ENCODE peak calls at places on chromosomes 2 and 18, in ten cellular contexts. One of them, this sample, is unnamed.

GRCh38 chr2:194602750-194603149 is 1054.3 kb upstream of the SLC39A10 start:
- DNase-seq in sciatic nerve: no peak
- DNase-seq in pancreas: no peak
- DNase-seq in KBM-7: no peak
- DNase-seq in AG10803: no peak
- DNase-seq in activated naive CD8-positive, alpha-beta T cell treated with anti-CD3 and anti-CD28 coated beads, Interleukin-2, amount 10 ng/mL, durations not matched to agents 7 days and 5 days: no peak
- DNase-seq in G401: no peak
- DNase-seq in mesendoderm: no peak
- DNase-seq in heart left ventricle: no peak
- DNase-seq in NCI-H2081 treated with DMSO at 0.1 percent for 48 hours: no peak
- DNase-seq in this sample: no peak

GRCh38 chr2:7077660-7078278 is 160.6 kb downstream of the RNF144A start:
- DNase-seq in KBM-7: no peak
- DNase-seq in AG10803: peak; percentile 81
- DNase-seq in pancreas: no peak
- DNase-seq in activated naive CD8-positive, alpha-beta T cell treated with anti-CD3 and anti-CD28 coated beads, Interleukin-2, amount 10 ng/mL, durations not matched to agents 7 days and 5 days: no peak
- DNase-seq in mesendoderm: peak; percentile 70
- DNase-seq in NCI-H2081 treated with DMSO at 0.1 percent for 48 hours: no peak
- DNase-seq in sciatic nerve: no peak
- DNase-seq in heart left ventricle: no peak
- DNase-seq in G401: no peak
- DNase-seq in this sample: no peak

GRCh38 chr18:45775726-45776125 is 49.7 kb upstream of the SIGLEC15 start:
- DNase-seq in activated naive CD8-positive, alpha-beta T cell treated with anti-CD3 and anti-CD28 coated beads, Interleukin-2, amount 10 ng/mL, durations not matched to agents 7 days and 5 days: no peak
- DNase-seq in pancreas: no peak
- DNase-seq in heart left ventricle: no peak
- DNase-seq in mesendoderm: peak; percentile 33
- DNase-seq in AG10803: no peak
- DNase-seq in NCI-H2081 treated with DMSO at 0.1 percent for 48 hours: no peak
- DNase-seq in G401: no peak
- DNase-seq in KBM-7: no peak
- DNase-seq in sciatic nerve: no peak
- DNase-seq in this sample: no peak

GRCh38 chr2:121295911-121296650 is 11.1 kb upstream of the TFCP2L1 start:
- DNase-seq in heart left ventricle: no peak
- DNase-seq in KBM-7: no peak
- DNase-seq in NCI-H2081 treated with DMSO at 0.1 percent for 48 hours: no peak
- DNase-seq in G401: no peak
- DNase-seq in mesendoderm: no peak
- DNase-seq in AG10803: no peak
- DNase-seq in activated naive CD8-positive, alpha-beta T cell treated with anti-CD3 and anti-CD28 coated beads, Interleukin-2, amount 10 ng/mL, durations not matched to agents 7 days and 5 days: no peak
- DNase-seq in sciatic nerve: no peak
- DNase-seq in pancreas: no peak
- DNase-seq in this sample: no peak

GRCh38 chr2:328761-329160 is 40.9 kb upstream of the ALKAL2 start:
- DNase-seq in G401: no peak
- DNase-seq in mesendoderm: peak; percentile 46
- DNase-seq in AG10803: no peak
- DNase-seq in activated naive CD8-positive, alpha-beta T cell treated with anti-CD3 and anti-CD28 coated beads, Interleukin-2, amount 10 ng/mL, durations not matched to agents 7 days and 5 days: no peak
- DNase-seq in NCI-H2081 treated with DMSO at 0.1 percent for 48 hours: peak; percentile 58
- DNase-seq in pancreas: no peak
- DNase-seq in heart left ventricle: no peak
- DNase-seq in sciatic nerve: no peak
- DNase-seq in KBM-7: no peak
- DNase-seq in this sample: no peak

GRCh38 chr2:204533629-204534370 is 11.5 kb upstream of the PARD3B start:
- DNase-seq in pancreas: no peak
- DNase-seq in mesendoderm: no peak
- DNase-seq in AG10803: peak; percentile 64
- DNase-seq in heart left ventricle: no peak
- DNase-seq in G401: no peak
- DNase-seq in KBM-7: no peak
- DNase-seq in activated naive CD8-positive, alpha-beta T cell treated with anti-CD3 and anti-CD28 coated beads, Interleukin-2, amount 10 ng/mL, durations not matched to agents 7 days and 5 days: no peak
- DNase-seq in NCI-H2081 treated with DMSO at 0.1 percent for 48 hours: no peak
- DNase-seq in sciatic nerve: no peak
- DNase-seq in this sample: no peak

GRCh38 chr2:156356006-156356764 is 23.7 kb upstream of the NR4A2 start:
- DNase-seq in sciatic nerve: no peak
- DNase-seq in NCI-H2081 treated with DMSO at 0.1 percent for 48 hours: no peak
- DNase-seq in KBM-7: no peak
- DNase-seq in heart left ventricle: no peak
- DNase-seq in activated naive CD8-positive, alpha-beta T cell treated with anti-CD3 and anti-CD28 coated beads, Interleukin-2, amount 10 ng/mL, durations not matched to agents 7 days and 5 days: no peak
- DNase-seq in G401: no peak
- DNase-seq in pancreas: no peak
- DNase-seq in AG10803: peak; percentile 64
- DNase-seq in mesendoderm: no peak
- DNase-seq in this sample: no peak

GRCh38 chr2:235358981-235359471 is 134.8 kb upstream of the AGAP1 start:
- DNase-seq in pancreas: no peak
- DNase-seq in G401: no peak
- DNase-seq in activated naive CD8-positive, alpha-beta T cell treated with anti-CD3 and anti-CD28 coated beads, Interleukin-2, amount 10 ng/mL, durations not matched to agents 7 days and 5 days: no peak
- DNase-seq in KBM-7: no peak
- DNase-seq in NCI-H2081 treated with DMSO at 0.1 percent for 48 hours: no peak
- DNase-seq in mesendoderm: no peak
- DNase-seq in sciatic nerve: no peak
- DNase-seq in heart left ventricle: no peak
- DNase-seq in AG10803: peak; percentile 17
- DNase-seq in this sample: no peak

GRCh38 chr2:150549381-150549780 is 61.9 kb upstream of the RND3 start:
- DNase-seq in NCI-H2081 treated with DMSO at 0.1 percent for 48 hours: no peak
- DNase-seq in pancreas: no peak
- DNase-seq in mesendoderm: no peak
- DNase-seq in KBM-7: no peak
- DNase-seq in AG10803: no peak
- DNase-seq in sciatic nerve: no peak
- DNase-seq in heart left ventricle: no peak
- DNase-seq in activated naive CD8-positive, alpha-beta T cell treated with anti-CD3 and anti-CD28 coated beads, Interleukin-2, amount 10 ng/mL, durations not matched to agents 7 days and 5 days: no peak
- DNase-seq in G401: no peak
- DNase-seq in this sample: no peak

GRCh38 chr2:147082850-147083522 is 761.8 kb upstream of the ACVR2A start:
- DNase-seq in AG10803: peak; percentile 89
- DNase-seq in sciatic nerve: no peak
- DNase-seq in KBM-7: peak; percentile 60
- DNase-seq in G401: peak; percentile 64
- DNase-seq in activated naive CD8-positive, alpha-beta T cell treated with anti-CD3 and anti-CD28 coated beads, Interleukin-2, amount 10 ng/mL, durations not matched to agents 7 days and 5 days: no peak
- DNase-seq in pancreas: peak; percentile 66
- DNase-seq in mesendoderm: peak; percentile 88
- DNase-seq in NCI-H2081 treated with DMSO at 0.1 percent for 48 hours: no peak
- DNase-seq in heart left ventricle: no peak
- DNase-seq in this sample: peak; percentile 20

GRCh38 chr2:11121099-11121822 is 34.0 kb upstream of the SLC66A3 start:
- DNase-seq in sciatic nerve: no peak
- DNase-seq in AG10803: peak; percentile 35
- DNase-seq in NCI-H2081 treated with DMSO at 0.1 percent for 48 hours: no peak
- DNase-seq in pancreas: no peak
- DNase-seq in G401: no peak
- DNase-seq in mesendoderm: peak; percentile 57
- DNase-seq in KBM-7: no peak
- DNase-seq in activated naive CD8-positive, alpha-beta T cell treated with anti-CD3 and anti-CD28 coated beads, Interleukin-2, amount 10 ng/mL, durations not matched to agents 7 days and 5 days: no peak
- DNase-seq in heart left ventricle: no peak
- DNase-seq in this sample: no peak

GRCh38 chr2:188937228-188938220 is 36.6 kb upstream of the COL3A1 start:
- DNase-seq in sciatic nerve: no peak
- DNase-seq in pancreas: no peak
- DNase-seq in NCI-H2081 treated with DMSO at 0.1 percent for 48 hours: no peak
- DNase-seq in KBM-7: no peak
- DNase-seq in heart left ventricle: no peak
- DNase-seq in G401: no peak
- DNase-seq in mesendoderm: no peak
- DNase-seq in activated naive CD8-positive, alpha-beta T cell treated with anti-CD3 and anti-CD28 coated beads, Interleukin-2, amount 10 ng/mL, durations not matched to agents 7 days and 5 days: no peak
- DNase-seq in AG10803: peak; percentile 84
- DNase-seq in this sample: no peak

GRCh38 chr2:3662239-3662638 is 4.2 kb downstream of the ALLC start:
- DNase-seq in mesendoderm: peak; percentile 98
- DNase-seq in activated naive CD8-positive, alpha-beta T cell treated with anti-CD3 and anti-CD28 coated beads, Interleukin-2, amount 10 ng/mL, durations not matched to agents 7 days and 5 days: no peak
- DNase-seq in pancreas: no peak
- DNase-seq in NCI-H2081 treated with DMSO at 0.1 percent for 48 hours: no peak
- DNase-seq in AG10803: no peak
- DNase-seq in heart left ventricle: no peak
- DNase-seq in sciatic nerve: no peak
- DNase-seq in G401: no peak
- DNase-seq in KBM-7: peak; percentile 37
- DNase-seq in this sample: no peak

GRCh38 chr2:167048829-167049228 is 160.5 kb downstream of the XIRP2 start:
- DNase-seq in AG10803: no peak
- DNase-seq in KBM-7: no peak
- DNase-seq in sciatic nerve: no peak
- DNase-seq in mesendoderm: peak; percentile 55
- DNase-seq in activated naive CD8-positive, alpha-beta T cell treated with anti-CD3 and anti-CD28 coated beads, Interleukin-2, amount 10 ng/mL, durations not matched to agents 7 days and 5 days: no peak
- DNase-seq in heart left ventricle: no peak
- DNase-seq in pancreas: no peak
- DNase-seq in G401: no peak
- DNase-seq in NCI-H2081 treated with DMSO at 0.1 percent for 48 hours: no peak
- DNase-seq in this sample: no peak

GRCh38 chr2:105294844-105295481 is 34.6 kb downstream of the TGFBRAP1 start:
- DNase-seq in G401: peak; percentile 60
- DNase-seq in AG10803: peak; percentile 75
- DNase-seq in heart left ventricle: no peak
- DNase-seq in KBM-7: peak; percentile 52
- DNase-seq in activated naive CD8-positive, alpha-beta T cell treated with anti-CD3 and anti-CD28 coated beads, Interleukin-2, amount 10 ng/mL, durations not matched to agents 7 days and 5 days: peak; percentile 36
- DNase-seq in NCI-H2081 treated with DMSO at 0.1 percent for 48 hours: no peak
- DNase-seq in mesendoderm: peak; percentile 91
- DNase-seq in sciatic nerve: peak; percentile 63
- DNase-seq in pancreas: peak; percentile 43
- DNase-seq in this sample: peak; percentile 22

GRCh38 chr2:99184811-99185210 is 3.8 kb downstream of the MRPL30 start:
- DNase-seq in mesendoderm: no peak
- DNase-seq in pancreas: no peak
- DNase-seq in KBM-7: no peak
- DNase-seq in NCI-H2081 treated with DMSO at 0.1 percent for 48 hours: no peak
- DNase-seq in sciatic nerve: no peak
- DNase-seq in AG10803: no peak
- DNase-seq in heart left ventricle: no peak
- DNase-seq in activated naive CD8-positive, alpha-beta T cell treated with anti-CD3 and anti-CD28 coated beads, Interleukin-2, amount 10 ng/mL, durations not matched to agents 7 days and 5 days: no peak
- DNase-seq in G401: peak; percentile 87
- DNase-seq in this sample: no peak

GRCh38 chr2:197960765-197961164 is 156.4 kb downstream of the PLCL1 start:
- DNase-seq in activated naive CD8-positive, alpha-beta T cell treated with anti-CD3 and anti-CD28 coated beads, Interleukin-2, amount 10 ng/mL, durations not matched to agents 7 days and 5 days: no peak
- DNase-seq in sciatic nerve: no peak
- DNase-seq in KBM-7: no peak
- DNase-seq in heart left ventricle: no peak
- DNase-seq in AG10803: no peak
- DNase-seq in G401: no peak
- DNase-seq in pancreas: no peak
- DNase-seq in mesendoderm: no peak
- DNase-seq in NCI-H2081 treated with DMSO at 0.1 percent for 48 hours: no peak
- DNase-seq in this sample: no peak

GRCh38 chr2:187580462-187581124 is 26.4 kb upstream of the TFPI start:
- DNase-seq in AG10803: peak; percentile 73
- DNase-seq in mesendoderm: peak; percentile 77
- DNase-seq in sciatic nerve: no peak
- DNase-seq in KBM-7: peak; percentile 70
- DNase-seq in activated naive CD8-positive, alpha-beta T cell treated with anti-CD3 and anti-CD28 coated beads, Interleukin-2, amount 10 ng/mL, durations not matched to agents 7 days and 5 days: no peak
- DNase-seq in G401: peak; percentile 27
- DNase-seq in NCI-H2081 treated with DMSO at 0.1 percent for 48 hours: peak; percentile 40
- DNase-seq in heart left ventricle: no peak
- DNase-seq in pancreas: no peak
- DNase-seq in this sample: no peak

GRCh38 chr2:157809212-157809611 is 66.9 kb downstream of the ACVR1 start:
- DNase-seq in NCI-H2081 treated with DMSO at 0.1 percent for 48 hours: no peak
- DNase-seq in heart left ventricle: no peak
- DNase-seq in mesendoderm: no peak
- DNase-seq in G401: no peak
- DNase-seq in sciatic nerve: no peak
- DNase-seq in AG10803: peak; percentile 63
- DNase-seq in activated naive CD8-positive, alpha-beta T cell treated with anti-CD3 and anti-CD28 coated beads, Interleukin-2, amount 10 ng/mL, durations not matched to agents 7 days and 5 days: no peak
- DNase-seq in KBM-7: no peak
- DNase-seq in pancreas: no peak
- DNase-seq in this sample: no peak

GRCh38 chr2:65800998-65801397 is 368.6 kb upstream of the SPRED2 start:
- DNase-seq in AG10803: peak; percentile 31
- DNase-seq in mesendoderm: peak; percentile 53
- DNase-seq in pancreas: peak; percentile 46
- DNase-seq in heart left ventricle: no peak
- DNase-seq in NCI-H2081 treated with DMSO at 0.1 percent for 48 hours: no peak
- DNase-seq in G401: no peak
- DNase-seq in KBM-7: peak; percentile 2
- DNase-seq in activated naive CD8-positive, alpha-beta T cell treated with anti-CD3 and anti-CD28 coated beads, Interleukin-2, amount 10 ng/mL, durations not matched to agents 7 days and 5 days: no peak
- DNase-seq in sciatic nerve: no peak
- DNase-seq in this sample: no peak

GRCh38 chr2:190802810-190803209 is 77.8 kb upstream of the GLS start:
- DNase-seq in heart left ventricle: no peak
- DNase-seq in pancreas: no peak
- DNase-seq in G401: no peak
- DNase-seq in KBM-7: no peak
- DNase-seq in activated naive CD8-positive, alpha-beta T cell treated with anti-CD3 and anti-CD28 coated beads, Interleukin-2, amount 10 ng/mL, durations not matched to agents 7 days and 5 days: no peak
- DNase-seq in NCI-H2081 treated with DMSO at 0.1 percent for 48 hours: no peak
- DNase-seq in mesendoderm: no peak
- DNase-seq in AG10803: no peak
- DNase-seq in sciatic nerve: no peak
- DNase-seq in this sample: no peak

GRCh38 chr2:62467475-62468321 is 38.3 kb downstream of the TMEM17 start:
- DNase-seq in mesendoderm: peak; percentile 42
- DNase-seq in activated naive CD8-positive, alpha-beta T cell treated with anti-CD3 and anti-CD28 coated beads, Interleukin-2, amount 10 ng/mL, durations not matched to agents 7 days and 5 days: no peak
- DNase-seq in sciatic nerve: peak; percentile 78
- DNase-seq in NCI-H2081 treated with DMSO at 0.1 percent for 48 hours: no peak
- DNase-seq in heart left ventricle: peak; percentile 41
- DNase-seq in pancreas: no peak
- DNase-seq in AG10803: peak; percentile 76
- DNase-seq in KBM-7: no peak
- DNase-seq in G401: no peak
- DNase-seq in this sample: no peak

GRCh38 chr2:216090369-216090786 is 8.7 kb downstream of the TMEM169 start:
- DNase-seq in mesendoderm: no peak
- DNase-seq in NCI-H2081 treated with DMSO at 0.1 percent for 48 hours: no peak
- DNase-seq in G401: no peak
- DNase-seq in heart left ventricle: no peak
- DNase-seq in sciatic nerve: no peak
- DNase-seq in pancreas: no peak
- DNase-seq in activated naive CD8-positive, alpha-beta T cell treated with anti-CD3 and anti-CD28 coated beads, Interleukin-2, amount 10 ng/mL, durations not matched to agents 7 days and 5 days: no peak
- DNase-seq in KBM-7: no peak
- DNase-seq in AG10803: peak; percentile 40
- DNase-seq in this sample: no peak

GRCh38 chr2:105432749-105433148 is 33.9 kb upstream of the FHL2 start:
- DNase-seq in KBM-7: no peak
- DNase-seq in G401: no peak
- DNase-seq in activated naive CD8-positive, alpha-beta T cell treated with anti-CD3 and anti-CD28 coated beads, Interleukin-2, amount 10 ng/mL, durations not matched to agents 7 days and 5 days: no peak
- DNase-seq in AG10803: peak; percentile 39
- DNase-seq in pancreas: no peak
- DNase-seq in mesendoderm: no peak
- DNase-seq in sciatic nerve: no peak
- DNase-seq in heart left ventricle: no peak
- DNase-seq in NCI-H2081 treated with DMSO at 0.1 percent for 48 hours: no peak
- DNase-seq in this sample: no peak

GRCh38 chr2:227389661-227390060 is 1.9 kb upstream of the SCYGR1 start:
- DNase-seq in sciatic nerve: no peak
- DNase-seq in G401: no peak
- DNase-seq in KBM-7: no peak
- DNase-seq in mesendoderm: no peak
- DNase-seq in NCI-H2081 treated with DMSO at 0.1 percent for 48 hours: no peak
- DNase-seq in pancreas: no peak
- DNase-seq in activated naive CD8-positive, alpha-beta T cell treated with anti-CD3 and anti-CD28 coated beads, Interleukin-2, amount 10 ng/mL, durations not matched to agents 7 days and 5 days: no peak
- DNase-seq in heart left ventricle: no peak
- DNase-seq in AG10803: no peak
- DNase-seq in this sample: no peak

GRCh38 chr2:183038341-183039300 is at the start of gene NCKAP1:
- DNase-seq in AG10803: peak; percentile 87
- DNase-seq in KBM-7: peak; percentile 75
- DNase-seq in heart left ventricle: peak; percentile 93
- DNase-seq in NCI-H2081 treated with DMSO at 0.1 percent for 48 hours: no peak
- DNase-seq in sciatic nerve: peak; percentile 95
- DNase-seq in pancreas: peak; percentile 94
- DNase-seq in mesendoderm: peak; percentile 92
- DNase-seq in activated naive CD8-positive, alpha-beta T cell treated with anti-CD3 and anti-CD28 coated beads, Interleukin-2, amount 10 ng/mL, durations not matched to agents 7 days and 5 days: peak; percentile 91
- DNase-seq in G401: peak; percentile 72
- DNase-seq in this sample: peak; percentile 83

GRCh38 chr2:195396479-195396878 is 260.5 kb upstream of the SLC39A10 start:
- DNase-seq in G401: no peak
- DNase-seq in heart left ventricle: no peak
- DNase-seq in AG10803: no peak
- DNase-seq in KBM-7: no peak
- DNase-seq in NCI-H2081 treated with DMSO at 0.1 percent for 48 hours: no peak
- DNase-seq in mesendoderm: no peak
- DNase-seq in pancreas: no peak
- DNase-seq in activated naive CD8-positive, alpha-beta T cell treated with anti-CD3 and anti-CD28 coated beads, Interleukin-2, amount 10 ng/mL, durations not matched to agents 7 days and 5 days: no peak
- DNase-seq in sciatic nerve: no peak
- DNase-seq in this sample: no peak

GRCh38 chr2:6784299-6784698 is 81.4 kb downstream of the CMPK2 start:
- DNase-seq in AG10803: no peak
- DNase-seq in activated naive CD8-positive, alpha-beta T cell treated with anti-CD3 and anti-CD28 coated beads, Interleukin-2, amount 10 ng/mL, durations not matched to agents 7 days and 5 days: no peak
- DNase-seq in heart left ventricle: no peak
- DNase-seq in NCI-H2081 treated with DMSO at 0.1 percent for 48 hours: no peak
- DNase-seq in sciatic nerve: no peak
- DNase-seq in G401: no peak
- DNase-seq in pancreas: no peak
- DNase-seq in KBM-7: no peak
- DNase-seq in mesendoderm: no peak
- DNase-seq in this sample: no peak

This sample was measured in stimulated activated naive CD8-positive, alpha-beta T cell treated with anti-CD3 and anti-CD28 coated beads, Interleukin-15, amount 100 ng/mL, for 72 hours.